ENCODE peak calls at places on chromosome 5, in five cellular contexts. C is substantia nigra, V is T-helper 1 cell, N is endothelial cell, Y is Right ventricle myocardium superior. U is an unnamed sample.

GRCh38 chr5:120457839-120458507 is 6.1 kb upstream of the PRR16 start:
- DNase-seq in C (no peak), V (peak), N (peak), Y (peak), U (no peak)

GRCh38 chr5:159825551-159826051 is 90.7 kb upstream of the ADRA1B start:
- DNase-seq in C (no peak), V (no peak), N (no peak), Y (no peak), U (no peak)

GRCh38 chr5:126680215-126680817 is 79.6 kb downstream of the PHAX start:
- DNase-seq in C (no peak), V (no peak), N (no peak), Y (no peak), U (no peak)

GRCh38 chr5:133149333-133149732 is 97.5 kb downstream of the HSPA4 start:
- DNase-seq in C (no peak), V (no peak), N (no peak), Y (no peak), U (no peak)

GRCh38 chr5:154962494-154962893 is 21.6 kb downstream of the MRPL22 start:
- DNase-seq in C (no peak), V (no peak), N (no peak), Y (no peak), U (no peak)

GRCh38 chr5:64570395-64570996 is 64.7 kb downstream of the RGS7BP start:
- DNase-seq in C (no peak), V (no peak), N (no peak), Y (no peak), U (no peak)

GRCh38 chr5:22708770-22709328 is 144.3 kb downstream of the CDH12 start:
- DNase-seq in C (no peak), V (no peak), N (peak), Y (no peak), U (no peak)

GRCh38 chr5:72752909-72753308 is 63.6 kb upstream of the TNPO1 start:
- DNase-seq in C (no peak), V (no peak), N (no peak), Y (no peak), U (no peak)

GRCh38 chr5:123754903-123755302 is 242.9 kb downstream of the CSNK1G3 start:
- DNase-seq in C (no peak), V (no peak), N (no peak), Y (no peak), U (no peak)

GRCh38 chr5:75054110-75054930 is 2.0 kb upstream of the GCNT4 start:
- DNase-seq in C (no peak), V (no peak), N (peak), Y (peak), U (peak)